ENCODE peak calls at places on chromosome 1, in seven cellular contexts. A is A549, X is WERI-Rb-1, Y is dorsolateral prefrontal cortex, H is aorta, P is stomach, W is mesendoderm. R is an unnamed sample.
A peak's percentile ranks its signal among the peaks of the same experiment; 100 is the strongest.

GRCh38 chr1:178096421-178096820 is 2.5 kb downstream of the RASAL2 start:
- DNase-seq in A (no peak), X (no peak), Y (no peak), H (no peak), P (no peak), W (no peak), R (no peak)

GRCh38 chr1:17289756-17290155 is 18.2 kb upstream of the PADI4 start:
- DNase-seq in A (no peak), X (no peak), Y (no peak), H (no peak), P (no peak), W (no peak), R (peak; percentile 67)

GRCh38 chr1:33943978-33944377 is 80.1 kb downstream of the HMGB4 start:
- DNase-seq in A (no peak), X (no peak), Y (no peak), H (no peak), P (no peak), W (no peak), R (no peak)

GRCh38 chr1:6545276-6545934 is 8.9 kb downstream of the NOL9 start:
- DNase-seq in A (no peak), X (no peak), Y (no peak), H (peak; percentile 11), P (no peak), W (no peak), R (no peak)

GRCh38 chr1:241391926-241392710 is 35.1 kb upstream of the RGS7 start:
- DNase-seq in A (no peak), X (no peak), Y (no peak), H (no peak), P (no peak), W (no peak), R (no peak)

GRCh38 chr1:213055087-213055591 is 4.1 kb downstream of the RPS6KC1 start:
- DNase-seq in A (no peak), X (no peak), Y (no peak), H (no peak), P (no peak), W (no peak), R (no peak)

GRCh38 chr1:160227045-160227444 is 21.9 kb downstream of the PEA15 start:
- DNase-seq in A (no peak), X (no peak), Y (no peak), H (no peak), P (no peak), W (no peak), R (no peak)

GRCh38 chr1:247558275-247558674 is 9.3 kb downstream of the GCSAML start:
- DNase-seq in A (no peak), X (no peak), Y (no peak), H (no peak), P (no peak), W (no peak), R (no peak)

GRCh38 chr1:36755313-36756230 is 272.9 kb upstream of the CSF3R start:
- DNase-seq in A (no peak), X (no peak), Y (no peak), H (peak; percentile 40), P (no peak), W (no peak), R (no peak)

GRCh38 chr1:87941292-87941946 is 612.7 kb downstream of the LMO4 start:
- DNase-seq in A (no peak), X (no peak), Y (no peak), H (no peak), P (no peak), W (peak; percentile 28), R (no peak)

GRCh38 chr1:79982218-79982617 is 975.7 kb upstream of the ADGRL4 start:
- DNase-seq in A (no peak), X (no peak), Y (no peak), H (peak; percentile 74), P (no peak), W (no peak), R (no peak)

GRCh38 chr1:186927884-186928283 is 99.1 kb downstream of the PLA2G4A start:
- DNase-seq in A (no peak), X (no peak), Y (no peak), H (no peak), P (no peak), W (peak; percentile 25), R (no peak)

GRCh38 chr1:229642376-229642775 is 16.3 kb downstream of the URB2 start:
- DNase-seq in A (no peak), X (no peak), Y (no peak), H (no peak), P (no peak), W (no peak), R (no peak)

GRCh38 chr1:42433324-42433860 is 22.4 kb downstream of the ZMYND12 start:
- DNase-seq in A (no peak), X (no peak), Y (no peak), H (no peak), P (no peak), W (peak; percentile 34), R (no peak)

GRCh38 chr1:27487927-27488522 is 1.9 kb downstream of the WASF2 start:
- DNase-seq in A (no peak), X (no peak), Y (no peak), H (no peak), P (no peak), W (no peak), R (no peak)

GRCh38 chr1:15425521-15425920 is 12.7 kb upstream of the CTRC start:
- DNase-seq in A (no peak), X (no peak), Y (no peak), H (no peak), P (no peak), W (no peak), R (no peak)

GRCh38 chr1:46556822-46557221 is 5.4 kb upstream of the KNCN start:
- DNase-seq in A (peak; percentile 17), X (no peak), Y (no peak), H (no peak), P (no peak), W (no peak), R (peak; percentile 66)

GRCh38 chr1:245458234-245458633 is 303.4 kb downstream of the KIF26B start:
- DNase-seq in A (no peak), X (no peak), Y (no peak), H (no peak), P (no peak), W (no peak), R (no peak)

GRCh38 chr1:20194770-20195463 is 8.6 kb upstream of the PLA2G2C start:
- DNase-seq in A (peak; percentile 42), X (peak; percentile 64), Y (peak; percentile 65), H (peak; percentile 85), P (peak; percentile 81), W (peak; percentile 72), R (no peak)

GRCh38 chr1:66291047-66291864 is 242.7 kb upstream of the SGIP1 start:
- DNase-seq in A (peak; percentile 62), X (no peak), Y (no peak), H (no peak), P (no peak), W (no peak), R (no peak)

GRCh38 chr1:66292944-66293343 is 241.0 kb upstream of the SGIP1 start:
- DNase-seq in A (no peak), X (no peak), Y (peak; percentile 68), H (no peak), P (no peak), W (no peak), R (no peak)

GRCh38 chr1:66294692-66295384 is 239.1 kb upstream of the SGIP1 start:
- DNase-seq in A (peak; percentile 53), X (no peak), Y (no peak), H (no peak), P (no peak), W (no peak), R (no peak)

GRCh38 chr1:66295821-66296220 is 238.1 kb upstream of the SGIP1 start:
- DNase-seq in A (no peak), X (no peak), Y (no peak), H (no peak), P (no peak), W (no peak), R (no peak)

GRCh38 chr1:66292341-66292740 is 241.6 kb upstream of the SGIP1 start:
- DNase-seq in A (no peak), X (no peak), Y (no peak), H (no peak), P (no peak), W (no peak), R (no peak)
- H3K27ac ChIP-seq in A (peak overlapping the region; percentile 84), X (no peak overlapping the region), Y (no peak overlapping the region), H (no peak overlapping the region), P (no peak overlapping the region), W (no peak overlapping the region), R (no peak overlapping the region)

DNA sequence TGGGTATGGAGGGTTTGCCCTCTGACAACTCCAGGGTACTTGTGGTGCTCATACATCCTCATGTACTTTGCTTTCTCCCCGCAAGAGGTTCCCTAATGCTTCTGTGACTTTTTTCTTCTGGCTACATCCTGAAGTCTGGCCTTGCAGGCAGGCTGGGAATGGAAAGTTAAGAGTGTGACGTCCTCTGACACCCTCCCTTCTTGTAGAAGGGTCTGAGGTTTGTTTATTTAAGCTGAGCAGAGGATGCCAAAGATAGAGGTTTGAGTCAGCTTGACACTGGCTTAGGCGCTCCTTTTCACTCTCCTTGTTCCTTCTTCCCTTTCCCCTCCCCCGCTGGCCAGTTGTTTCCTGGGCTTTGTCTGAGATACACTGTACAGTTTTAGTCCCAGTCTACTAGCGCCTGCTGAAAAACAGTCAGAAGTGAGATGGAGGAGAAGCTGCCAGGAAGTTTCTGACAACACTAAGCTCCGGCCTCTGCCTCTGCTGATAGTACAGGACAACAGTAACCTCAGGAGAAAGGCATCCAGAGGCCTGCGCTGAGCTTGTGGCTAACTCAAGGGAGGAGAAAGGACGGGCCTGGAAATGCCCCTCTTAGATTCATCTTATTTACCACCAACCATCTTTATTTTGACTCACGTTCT is at the start of gene MACF1:
- DNase-seq in A (peak; percentile 82), X (no peak), Y (peak; percentile 54), H (peak; percentile 83), P (peak; percentile 26), W (peak; percentile 93), R (no peak)
- H3K27ac ChIP-seq in A (peak within 1 kb of the TSS; percentile 88), X (no peak within 1 kb of the TSS), Y (peak within 1 kb of the TSS; percentile 80), H (peak within 1 kb of the TSS; percentile 92), P (peak within 1 kb of the TSS; percentile 90), W (peak within 1 kb of the TSS; percentile 77), R (peak within 1 kb of the TSS; percentile 76)

GRCh38 chr1:62288669-62289068 is 30.6 kb downstream of the KANK4 start:
- DNase-seq in A (no peak), X (no peak), Y (no peak), H (no peak), P (no peak), W (no peak), R (no peak)

GRCh38 chr1:62288224-62288623 is 31.0 kb downstream of the KANK4 start:
- DNase-seq in A (no peak), X (no peak), Y (no peak), H (no peak), P (no peak), W (no peak), R (no peak)

GRCh38 chr1:62295921-62296451 is 23.2 kb downstream of the KANK4 start:
- DNase-seq in A (no peak), X (no peak), Y (peak; percentile 65), H (no peak), P (no peak), W (no peak), R (no peak)

GRCh38 chr1:62299426-62300200 is 19.6 kb downstream of the KANK4 start:
- DNase-seq in A (no peak), X (no peak), Y (no peak), H (no peak), P (peak; percentile 71), W (no peak), R (no peak)

GRCh38 chr1:62294211-62294610 is 25.0 kb downstream of the KANK4 start:
- DNase-seq in A (peak; percentile 22), X (peak; percentile 68), Y (peak; percentile 53), H (no peak), P (peak; percentile 33), W (peak; percentile 69), R (no peak)
- H3K27ac ChIP-seq in A (no peak overlapping the region), X (no peak overlapping the region), Y (no peak overlapping the region), H (no peak overlapping the region), P (no peak overlapping the region), W (no peak overlapping the region), R (no peak overlapping the region)

GRCh38 chr1:22262583-22262982 is 119.7 kb upstream of the WNT4 start:
- DNase-seq in A (no peak), X (peak; percentile 74), Y (no peak), H (no peak), P (peak; percentile 82), W (peak; percentile 94), R (no peak)
- H3K27ac ChIP-seq in A (no peak overlapping the region), X (no peak overlapping the region), Y (no peak overlapping the region), H (no peak overlapping the region), P (no peak overlapping the region), W (no peak overlapping the region), R (no peak overlapping the region)